ENCODE peak calls at places on chromosome 12, in five cellular contexts. J, Y, V, Z and S are unnamed samples.

GRCh38 chr12:38515912-38516311 is 199.3 kb downstream of the ALG10B start:
- DNase-seq in J (no peak), Y (no peak), V (no peak), Z (no peak), S (no peak)

GRCh38 chr12:23628836-23629235 is 320.6 kb downstream of the SOX5 start:
- DNase-seq in J (no peak), Y (no peak), V (no peak), Z (no peak), S (no peak)

GRCh38 chr12:104750061-104750460 is 208.0 kb downstream of the SLC41A2 start:
- DNase-seq in J (peak), Y (no peak), V (no peak), Z (peak), S (peak)

GRCh38 chr12:25151476-25151875 is 43.5 kb downstream of the DNAI7 start:
- DNase-seq in J (peak), Y (no peak), V (no peak), Z (peak), S (peak)

GRCh38 chr12:66115083-66115600 is 15.4 kb downstream of the LLPH start:
- DNase-seq in J (no peak), Y (no peak), V (no peak), Z (no peak), S (no peak)

GRCh38 chr12:85310025-85310424 is 30.0 kb downstream of the ALX1 start:
- DNase-seq in J (no peak), Y (no peak), V (no peak), Z (no peak), S (no peak)

GRCh38 chr12:40330180-40330579 is 105.4 kb downstream of the LRRK2 start:
- DNase-seq in J (no peak), Y (no peak), V (no peak), Z (no peak), S (no peak)

GRCh38 chr12:48631071-48631470 is 51.0 kb downstream of the KANSL2 start:
- DNase-seq in J (no peak), Y (peak), V (no peak), Z (peak), S (no peak)

GRCh38 chr12:53795927-53796326 is 44.1 kb upstream of the CISTR start:
- DNase-seq in J (no peak), Y (no peak), V (no peak), Z (no peak), S (no peak)

GRCh38 chr12:18546399-18546798 is 191.4 kb downstream of the PLCZ1 start:
- DNase-seq in J (no peak), Y (no peak), V (no peak), Z (no peak), S (peak)

GRCh38 chr12:80031229-80031628 is 68.1 kb upstream of the OTOGL start:
- DNase-seq in J (no peak), Y (no peak), V (no peak), Z (no peak), S (no peak)

GRCh38 chr12:53326460-53327185 is 5.2 kb upstream of the AAAS start:
- DNase-seq in J (no peak), Y (no peak), V (no peak), Z (no peak), S (no peak)

GRCh38 chr12:109393437-109394345 is 46.0 kb downstream of the MYO1H start:
- DNase-seq in J (peak), Y (peak), V (no peak), Z (peak), S (peak)

GRCh38 chr12:124566181-124567034 is 1.0 kb downstream of the NCOR2 start:
- DNase-seq in J (peak), Y (peak), V (peak), Z (peak), S (peak)

GRCh38 chr12:68198490-68199086 is 27.0 kb downstream of the IL26 start:
- DNase-seq in J (no peak), Y (no peak), V (no peak), Z (no peak), S (no peak)

GRCh38 chr12:94062194-94062593 is 86.2 kb upstream of the PLXNC1 start:
- DNase-seq in J (no peak), Y (no peak), V (no peak), Z (no peak), S (no peak)
- H2BK5ac ChIP-seq in J (no peak), Y (no peak), V (no peak), Z (no peak), S (no peak)

GRCh38 chr12:29288031-29288430 is 92.9 kb downstream of the ERGIC2 start:
- DNase-seq in J (no peak), Y (no peak), V (no peak), Z (no peak), S (no peak)
- H2BK12ac ChIP-seq in J (no peak), Y (no peak), V (no peak), Z (no peak), S (no peak)

GRCh38 chr12:46264057-46264456 is 4.8 kb downstream of the SLC38A1 start:
- DNase-seq in J (no peak), Y (no peak), V (no peak), Z (peak), S (peak)
- H3K4ac ChIP-seq in J (no peak), Y (no peak), V (no peak), Z (peak), S (no peak)

DNA sequence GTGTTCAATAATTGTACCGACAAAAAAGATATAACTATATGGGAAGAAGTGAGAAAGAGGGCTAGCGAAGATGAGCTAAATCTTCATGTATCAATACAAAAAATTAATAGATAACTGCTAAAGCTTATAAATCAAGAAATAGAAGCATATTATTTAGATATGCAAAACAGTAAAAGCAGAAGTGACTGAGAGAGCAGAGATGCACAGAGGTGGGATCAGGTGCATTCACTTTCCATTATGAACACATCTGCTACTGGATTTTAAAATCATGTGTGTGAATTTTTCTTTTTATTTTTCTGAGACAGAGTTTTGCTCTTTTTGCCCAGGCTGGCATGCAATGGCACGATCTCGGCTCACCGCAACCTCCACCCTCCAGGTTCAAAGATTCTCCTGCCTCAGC is 33.4 kb downstream of the GUCY2C start:
- DNase-seq in J (no peak), Y (no peak), V (no peak), Z (no peak), S (no peak)
- H2BK5ac ChIP-seq in J (no peak), Y (no peak), V (no peak), Z (no peak), S (no peak)

GRCh38 chr12:94597268-94597667 is 53.1 kb downstream of the TMCC3 start:
- DNase-seq in J (no peak), Y (no peak), V (no peak), Z (no peak), S (no peak)

GRCh38 chr12:94595152-94595551 is 55.2 kb downstream of the TMCC3 start:
- DNase-seq in J (no peak), Y (no peak), V (no peak), Z (peak), S (no peak)

GRCh38 chr12:94594443-94594825 is 55.9 kb downstream of the TMCC3 start:
- DNase-seq in J (no peak), Y (no peak), V (no peak), Z (no peak), S (no peak)

GRCh38 chr12:94599189-94599588 is 51.2 kb downstream of the TMCC3 start:
- DNase-seq in J (no peak), Y (no peak), V (no peak), Z (no peak), S (no peak)

DNA sequence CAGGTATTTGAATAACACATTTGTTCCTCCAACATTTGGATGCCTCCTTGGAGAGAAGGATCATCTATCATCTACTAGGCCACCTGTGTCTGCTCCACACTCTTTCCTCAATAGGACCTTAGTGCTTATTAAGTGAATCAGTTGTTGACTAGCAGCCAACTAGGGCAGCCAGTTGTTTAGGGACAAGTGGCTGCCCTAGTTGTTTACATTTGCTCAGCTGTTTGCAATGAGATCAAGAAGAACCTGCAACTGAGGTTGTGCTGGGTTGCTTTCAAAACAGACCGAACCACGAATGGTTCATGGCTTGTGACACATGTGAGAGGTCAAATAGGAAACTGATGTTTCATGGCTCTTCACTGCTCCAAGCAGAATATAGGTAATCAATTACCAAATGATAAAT is 53.8 kb downstream of the TMCC3 start:
- DNase-seq in J (no peak), Y (no peak), V (no peak), Z (no peak), S (peak)
- H2BK12ac ChIP-seq in J (no peak), Y (no peak), V (no peak), Z (no peak), S (no peak)

DNA sequence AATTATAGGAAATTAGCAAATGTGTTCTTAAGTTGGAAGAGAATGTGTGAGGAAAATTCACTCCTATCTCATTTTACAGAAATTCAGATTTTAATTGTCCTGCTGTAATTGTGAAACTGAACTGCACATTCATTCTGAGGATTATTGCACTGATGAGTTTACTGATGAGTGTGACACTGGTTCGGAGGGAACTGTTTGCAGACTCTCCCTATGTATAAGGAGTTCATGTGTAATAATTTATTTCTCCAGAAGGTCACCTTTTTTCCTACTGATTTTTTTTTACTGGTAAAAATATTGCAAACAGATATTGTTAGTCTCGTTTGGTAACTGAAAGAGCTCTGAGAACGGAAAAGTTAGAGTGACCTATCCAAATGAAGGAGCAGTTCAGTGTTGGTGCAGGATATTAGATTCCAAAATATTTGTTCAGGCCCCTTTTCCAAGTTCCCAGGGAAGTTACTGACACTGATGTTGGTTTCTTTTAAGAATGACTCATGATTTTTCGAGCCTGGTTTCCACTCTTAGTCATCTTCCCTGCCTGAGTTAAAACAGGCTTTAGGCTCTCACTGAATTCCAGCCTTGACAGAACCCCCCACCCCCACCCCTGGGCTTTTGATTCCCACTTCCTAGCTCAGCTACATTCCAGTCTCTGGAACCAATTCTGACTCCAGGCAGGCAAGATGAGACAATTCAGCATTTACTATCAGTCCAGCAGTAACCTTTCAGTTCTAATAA is 18.4 kb downstream of the ANO6 start:
- DNase-seq in J (peak), Y (peak), V (no peak), Z (peak), S (peak)
- H3K4ac ChIP-seq in J (no peak), Y (no peak), V (no peak), Z (no peak), S (no peak)

GRCh38 chr12:34207858-34208257 is 185.6 kb downstream of the ALG10 start:
- DNase-seq in J (no peak), Y (no peak), V (no peak), Z (no peak), S (no peak)
- H2BK5ac ChIP-seq in J (no peak), Y (no peak), V (no peak), Z (no peak), S (no peak)

GRCh38 chr12:63853978-63854377 is 9.5 kb downstream of the SRGAP1 start:
- DNase-seq in J (no peak), Y (no peak), V (no peak), Z (no peak), S (no peak)

GRCh38 chr12:63863658-63864455 is 19.4 kb downstream of the SRGAP1 start:
- DNase-seq in J (no peak), Y (no peak), V (no peak), Z (no peak), S (no peak)

GRCh38 chr12:63862187-63863107 is 17.9 kb downstream of the SRGAP1 start:
- DNase-seq in J (no peak), Y (no peak), V (no peak), Z (peak), S (no peak)

GRCh38 chr12:63855299-63855698 is 10.8 kb downstream of the SRGAP1 start:
- DNase-seq in J (no peak), Y (no peak), V (no peak), Z (no peak), S (no peak)

DNA sequence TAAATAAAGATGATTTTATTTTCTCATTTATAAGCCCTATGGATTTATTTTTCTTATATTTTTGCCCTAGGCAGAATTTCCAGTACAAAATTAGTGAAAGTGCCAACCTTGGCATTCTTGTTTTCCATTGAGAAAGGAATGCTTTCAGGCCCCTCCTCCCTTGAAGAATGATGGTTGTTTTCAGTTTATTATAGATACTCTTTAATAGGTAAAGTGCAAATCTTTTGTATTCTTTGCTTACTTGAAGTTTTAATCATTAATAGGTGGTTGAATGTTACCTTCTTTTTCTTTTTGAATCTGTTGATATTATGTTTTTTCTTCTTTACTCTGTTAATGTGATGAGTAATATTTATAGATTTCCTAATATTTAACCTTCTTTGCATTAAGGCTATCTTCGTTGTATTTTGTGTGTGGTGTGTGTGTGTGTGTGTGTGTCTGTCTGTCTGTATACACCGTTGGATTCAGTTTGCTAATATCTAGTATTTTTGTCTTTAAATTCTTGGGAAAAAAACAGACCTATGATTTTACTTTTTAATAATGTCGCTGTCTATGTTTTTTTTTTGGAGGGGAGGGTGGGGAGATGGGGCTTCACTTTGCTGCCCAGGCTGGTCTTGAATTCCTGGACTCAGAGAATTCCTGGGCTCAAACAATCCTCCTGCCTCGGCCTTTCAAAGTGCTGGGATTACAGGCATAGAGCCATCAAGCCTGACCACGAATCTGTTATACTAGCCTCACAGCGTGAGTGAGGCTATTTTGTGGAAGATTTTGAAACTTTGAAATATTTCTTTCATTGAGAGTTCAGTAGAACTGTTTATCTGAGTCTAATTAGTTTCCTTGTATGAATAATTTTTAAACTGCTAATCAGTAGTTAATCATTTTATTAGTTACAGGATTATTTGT is 13.5 kb downstream of the SRGAP1 start:
- DNase-seq in J (no peak), Y (no peak), V (no peak), Z (no peak), S (no peak)
- H2BK12ac ChIP-seq in J (no peak), Y (no peak), V (no peak), Z (no peak), S (no peak)

GRCh38 chr12:116532986-116533342 is 26.2 kb upstream of the MAP1LC3B2 start:
- DNase-seq in J (no peak), Y (no peak), V (no peak), Z (no peak), S (no peak)
- H3K4ac ChIP-seq in J (no peak), Y (no peak), V (peak), Z (no peak), S (no peak)

DNA sequence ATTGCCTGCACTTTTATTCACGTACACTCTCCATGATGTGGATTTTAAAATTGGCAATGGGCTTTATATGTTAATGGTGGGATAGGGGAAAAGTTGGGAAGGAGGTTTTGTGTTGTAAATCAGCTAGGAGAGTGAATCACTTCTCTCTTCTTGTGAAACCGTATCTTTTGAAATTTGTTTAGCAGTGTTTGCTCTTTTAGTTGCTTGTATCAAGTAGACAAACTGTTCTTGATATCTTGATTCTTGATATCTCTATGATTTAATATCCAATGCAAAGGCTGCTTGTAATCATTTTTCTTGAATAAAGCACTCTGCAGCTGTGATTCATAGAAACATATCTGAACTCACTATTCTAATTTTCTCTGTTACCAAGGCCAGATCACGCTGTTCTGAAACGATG is 615.1 kb downstream of the CCER1 start:
- DNase-seq in J (no peak), Y (no peak), V (no peak), Z (no peak), S (no peak)
- H2BK5ac ChIP-seq in J (no peak), Y (no peak), V (no peak), Z (no peak), S (no peak)